ENCODE peak calls at places on chromosomes 1 and 21, in six cellular contexts. E, S, H, B, V and F are unnamed samples.

GRCh38 chr1:159916240-159917051 is 8.9 kb downstream of the TAGLN2 start:
- DNase-seq in E (no peak), S (peak; percentile 71), H (peak; percentile 54), B (no peak), V (peak; percentile 90), F (no peak)

GRCh38 chr1:247047702-247048101 is 30.9 kb downstream of the ZNF670 start:
- DNase-seq in E (no peak), S (no peak), H (no peak), B (no peak), V (no peak), F (no peak)

GRCh38 chr1:229272164-229273158 is 1.6 kb downstream of the RAB4A start:
- DNase-seq in E (no peak), S (peak; percentile 26), H (no peak), B (no peak), V (no peak), F (no peak)

GRCh38 chr1:67214420-67215174 is 48.3 kb downstream of the IL23R start:
- DNase-seq in E (no peak), S (peak; percentile 50), H (no peak), B (no peak), V (peak; percentile 5), F (peak; percentile 67)

GRCh38 chr1:201404722-201405483 is 5.8 kb upstream of the LAD1 start:
- DNase-seq in E (no peak), S (no peak), H (no peak), B (no peak), V (no peak), F (no peak)

GRCh38 chr1:107817909-107818308 is 147.1 kb downstream of the VAV3 start:
- DNase-seq in E (no peak), S (no peak), H (no peak), B (no peak), V (no peak), F (no peak)

GRCh38 chr1:166814611-166815010 is 24.7 kb upstream of the POGK start:
- DNase-seq in E (no peak), S (no peak), H (no peak), B (no peak), V (no peak), F (no peak)

GRCh38 chr1:114758251-114758832 is 558 bp upstream of the CSDE1 start:
- DNase-seq in E (no peak), S (peak; percentile 64), H (no peak), B (no peak), V (no peak), F (no peak)

GRCh38 chr1:62438163-62438562 is 1.3 kb downstream of the USP1 start:
- DNase-seq in E (no peak), S (peak; percentile 56), H (no peak), B (no peak), V (no peak), F (no peak)

GRCh38 chr1:53086504-53087070 is 24.6 kb downstream of the PODN start:
- DNase-seq in E (no peak), S (no peak), H (no peak), B (no peak), V (peak; percentile 44), F (no peak)

GRCh38 chr1:18116777-18117176 is 9.2 kb downstream of the IGSF21 start:
- DNase-seq in E (no peak), S (no peak), H (no peak), B (no peak), V (no peak), F (no peak)

GRCh38 chr21:45893166-45894106 is 88.1 kb upstream of the COL6A1 start:
- DNase-seq in E (no peak), S (no peak), H (no peak), B (no peak), V (no peak), F (no peak)

GRCh38 chr1:187041104-187041503 is 212.4 kb downstream of the PLA2G4A start:
- DNase-seq in E (no peak), S (no peak), H (no peak), B (no peak), V (no peak), F (no peak)

GRCh38 chr21:35015435-35016024 is 33.6 kb downstream of the RUNX1 start:
- DNase-seq in E (no peak), S (no peak), H (no peak), B (no peak), V (no peak), F (no peak)

GRCh38 chr21:43333301-43334062 is 93.4 kb downstream of the SIK1 start:
- DNase-seq in E (no peak), S (peak; percentile 83), H (peak; percentile 83), B (no peak), V (peak; percentile 91), F (no peak)

GRCh38 chr1:224132901-224133300 is 19.0 kb downstream of the FBXO28 start:
- DNase-seq in E (no peak), S (no peak), H (no peak), B (no peak), V (no peak), F (no peak)

GRCh38 chr1:214846971-214847810 is 235.3 kb upstream of the KCNK2 start:
- DNase-seq in E (no peak), S (no peak), H (no peak), B (no peak), V (no peak), F (no peak)

GRCh38 chr1:27605300-27605766 is 1.4 kb upstream of the AHDC1 start:
- DNase-seq in E (no peak), S (no peak), H (no peak), B (no peak), V (no peak), F (no peak)

GRCh38 chr1:216984536-216984935 is 261.3 kb upstream of the ESRRG start:
- DNase-seq in E (no peak), S (no peak), H (no peak), B (no peak), V (no peak), F (no peak)

GRCh38 chr21:21715286-21715969 is 717.2 kb downstream of the NCAM2 start:
- DNase-seq in E (no peak), S (no peak), H (peak; percentile 82), B (no peak), V (no peak), F (no peak)

GRCh38 chr1:96306809-96307208 is 414.8 kb upstream of the PTBP2 start:
- DNase-seq in E (no peak), S (no peak), H (peak; percentile 39), B (no peak), V (peak; percentile 5), F (no peak)

GRCh38 chr21:44858291-44858690 is 15.2 kb downstream of the PTTG1IP start:
- DNase-seq in E (no peak), S (no peak), H (no peak), B (no peak), V (no peak), F (no peak)

GRCh38 chr1:170530972-170531757 is 801 bp upstream of the GORAB start:
- DNase-seq in E (no peak), S (peak; percentile 18), H (no peak), B (no peak), V (no peak), F (no peak)